ENCODE peak calls at places on chromosomes 11 and 22, in four cellular contexts. R is adipocyte, W is neuronal stem cell, O is hepatocyte. U is an unnamed sample.

GRCh38 chr22:42993651-42994275 is 21.2 kb downstream of the PACSIN2 start:
- DNase-seq in R (peak; percentile 83), W (no peak), O (no peak), U (no peak)

GRCh38 chr22:33057363-33057995 is 702 bp downstream of the SYN3 start:
- DNase-seq in R (no peak), W (no peak), O (no peak), U (no peak)

GRCh38 chr11:34427171-34427805 is 11.4 kb upstream of the CAT start:
- DNase-seq in R (peak; percentile 91), W (no peak), O (peak; percentile 63), U (no peak)

GRCh38 chr11:726278-726915 is 20.4 kb downstream of the EPS8L2 start:
- DNase-seq in R (peak; percentile 22), W (no peak), O (peak; percentile 82), U (peak; percentile 90)

GRCh38 chr11:8794677-8795103 is 112.1 kb downstream of the RPL27A start:
- DNase-seq in R (no peak), W (no peak), O (peak; percentile 75), U (no peak)

GRCh38 chr11:34564406-34564805 is 50.8 kb upstream of the ELF5 start:
- DNase-seq in R (peak; percentile 12), W (no peak), O (no peak), U (no peak)

GRCh38 chr11:73143126-73143838 is 1.2 kb upstream of the FCHSD2 start:
- DNase-seq in R (peak; percentile 45), W (no peak), O (peak; percentile 71), U (no peak)

GRCh38 chr11:64237484-64237951 is 3.1 kb downstream of the VEGFB start:
- DNase-seq in R (no peak), W (no peak), O (peak; percentile 74), U (no peak)

GRCh38 chr22:43723816-43724215 is 88.3 kb downstream of the EFCAB6 start:
- DNase-seq in R (peak; percentile 39), W (no peak), O (no peak), U (no peak)

GRCh38 chr11:65743928-65744698 is 23.5 kb upstream of the RNASEH2C start:
- DNase-seq in R (peak; percentile 25), W (no peak), O (peak; percentile 46), U (peak; percentile 79)

GRCh38 chr22:25437414-25438160 is 126.9 kb upstream of the GRK3 start:
- DNase-seq in R (no peak), W (no peak), O (no peak), U (peak; percentile 78)

GRCh38 chr11:13333456-13333957 is 55.9 kb downstream of the BMAL1 start:
- DNase-seq in R (no peak), W (no peak), O (peak; percentile 28), U (no peak)

GRCh38 chr22:28930357-28931007 is 47.1 kb downstream of the ZNRF3 start:
- DNase-seq in R (no peak), W (no peak), O (no peak), U (peak; percentile 39)

GRCh38 chr11:122180435-122180834 is 64.4 kb upstream of the BLID start:
- DNase-seq in R (peak; percentile 82), W (no peak), O (peak; percentile 18), U (no peak)

GRCh38 chr11:33742249-33742851 is 6.1 kb upstream of the CD59 start:
- DNase-seq in R (peak; percentile 61), W (no peak), O (no peak), U (no peak)

GRCh38 chr22:36368359-36368983 is 19.3 kb downstream of the MYH9 start:
- DNase-seq in R (peak; percentile 74), W (peak; percentile 83), O (peak; percentile 50), U (peak; percentile 86)

DNA sequence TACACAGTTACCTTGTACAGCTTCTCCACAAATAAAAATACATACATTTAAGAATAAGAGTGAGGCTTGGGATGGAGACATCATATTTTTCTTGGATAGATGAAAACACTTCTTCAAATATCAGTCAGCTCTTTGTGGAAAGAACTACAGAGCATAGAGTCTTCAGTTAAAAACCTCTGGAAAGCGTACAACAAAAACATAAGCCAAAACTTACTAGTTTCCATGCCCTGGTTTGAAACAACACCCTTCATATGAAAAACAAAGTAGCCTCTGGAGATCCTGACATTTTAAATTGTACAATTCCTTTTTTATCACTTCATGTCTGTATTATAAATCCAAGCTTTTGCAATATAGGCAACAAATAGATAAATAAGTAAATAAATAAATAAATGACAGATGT is 7.0 kb upstream of the CEP126 start:
- DNase-seq in R (no peak), W (no peak), O (no peak), U (no peak)
- H3K4me3 ChIP-seq in R (no peak overlapping the region), W (no peak overlapping the region), O (no peak overlapping the region), U (no peak overlapping the region)

GRCh38 chr11:44374001-44374400 is 64.1 kb upstream of the ALX4 start:
- DNase-seq in R (no peak), W (no peak), O (no peak), U (no peak)
- H3K36me3 ChIP-seq in R (no peaks in the 10 kb centered on the region), W (no peaks in the 10 kb centered on the region), O (no peaks in the 10 kb centered on the region), U (no peaks in the 10 kb centered on the region)

GRCh38 chr11:17734418-17734911 is at the start of gene KCNC1:
- DNase-seq in R (peak; percentile 64), W (peak; percentile 65), O (peak; percentile 78), U (peak; percentile 92)
- H3K27me3 ChIP-seq in R (peaks cover 64% of the 10 kb centered on the region), W (peaks cover 5% of the 10 kb centered on the region), O (peaks cover 64% of the 10 kb centered on the region), U (peaks cover 76% of the 10 kb centered on the region)

GRCh38 chr11:107272561-107272960 is 185.1 kb downstream of the CWF19L2 start:
- DNase-seq in R (no peak), W (no peak), O (no peak), U (no peak)
- H3K4me3 ChIP-seq in R (no peak overlapping the region), W (no peak overlapping the region), O (no peak overlapping the region), U (no peak overlapping the region)

GRCh38 chr11:117391181-117391580 is 63.5 kb downstream of the CEP164 start:
- DNase-seq in R (no peak), W (no peak), O (no peak), U (no peak)

GRCh38 chr11:117390743-117391142 is 63.1 kb downstream of the CEP164 start:
- DNase-seq in R (no peak), W (no peak), O (no peak), U (no peak)

GRCh38 chr11:117394221-117394925 is 66.7 kb downstream of the CEP164 start:
- DNase-seq in R (no peak), W (no peak), O (no peak), U (no peak)

GRCh38 chr11:117392001-117392690 is 64.5 kb downstream of the CEP164 start:
- DNase-seq in R (no peak), W (no peak), O (no peak), U (no peak)

DNA sequence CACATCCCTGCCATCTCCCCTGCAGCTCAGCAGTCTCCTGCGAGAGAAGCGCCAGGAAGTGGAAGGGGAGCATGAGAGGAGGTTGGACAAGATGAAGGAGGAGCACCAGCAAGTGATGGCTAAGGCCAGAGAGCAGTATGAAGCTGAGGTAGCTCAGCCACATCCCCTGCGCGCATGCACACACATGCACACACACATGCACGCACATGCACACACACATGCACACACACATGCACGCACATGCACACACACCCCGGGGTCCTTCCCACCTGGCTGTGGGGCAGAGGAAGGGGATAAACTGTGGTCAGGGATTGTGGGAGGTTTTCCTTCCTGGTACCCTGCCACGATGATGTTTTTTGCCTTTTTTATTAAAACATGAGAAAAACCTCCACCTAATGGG is 65.3 kb downstream of the CEP164 start:
- DNase-seq in R (no peak), W (no peak), O (no peak), U (no peak)
- H3K36me3 ChIP-seq in R (peaks cover 71% of the 10 kb centered on the region), W (peaks cover 40% of the 10 kb centered on the region), O (no peaks in the 10 kb centered on the region), U (peaks cover 17% of the 10 kb centered on the region)

DNA sequence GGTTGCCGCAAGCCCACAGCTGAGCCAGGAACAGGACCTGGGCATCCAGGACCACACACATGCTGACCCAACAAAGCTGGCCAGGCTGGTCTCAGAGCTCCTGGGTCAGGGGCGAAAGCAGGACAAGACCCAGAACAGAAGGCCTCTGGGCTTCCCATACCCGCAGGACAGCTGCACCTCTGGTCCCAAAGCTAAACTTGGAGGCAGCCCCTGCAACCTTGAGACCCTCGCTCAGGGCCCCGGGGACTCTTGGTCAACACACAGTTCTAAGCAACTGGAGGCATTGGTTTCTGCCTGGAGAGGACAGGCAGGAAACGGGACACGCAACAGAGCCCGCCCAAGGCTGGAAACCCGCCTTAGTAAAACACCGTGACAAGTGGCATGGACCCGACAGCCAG is 11.4 kb downstream of the WNT7B start:
- DNase-seq in R (no peak), W (no peak), O (no peak), U (peak; percentile 60)
- H3K27me3 ChIP-seq in R (peaks cover 74% of the 10 kb centered on the region), W (no peaks in the 10 kb centered on the region), O (peaks cover 13% of the 10 kb centered on the region), U (peaks cover 10% of the 10 kb centered on the region)

DNA sequence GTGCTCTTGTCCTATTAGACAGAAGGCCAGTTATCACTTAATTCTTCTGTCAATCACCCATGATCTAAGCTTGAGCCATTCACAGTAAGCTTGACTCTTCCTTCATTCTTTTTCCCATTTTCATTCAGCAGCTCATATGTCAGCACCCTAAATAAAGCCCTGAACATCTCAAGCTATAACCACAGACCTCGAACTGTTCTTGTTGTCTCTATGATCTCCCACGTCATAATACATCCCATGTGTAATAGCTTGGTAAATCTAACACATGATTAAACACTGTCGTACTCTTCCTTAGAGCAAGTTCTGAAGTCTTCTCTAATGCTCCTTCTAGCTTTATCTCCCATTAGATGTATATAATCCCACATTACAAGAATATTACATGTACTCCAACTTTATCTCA is 14.4 kb downstream of the MUC15 start:
- DNase-seq in R (no peak), W (no peak), O (no peak), U (no peak)
- H3K4me3 ChIP-seq in R (no peak overlapping the region), W (no peak overlapping the region), O (no peak overlapping the region), U (no peak overlapping the region)

GRCh38 chr11:128504489-128504888 is 82.9 kb downstream of the ETS1 start:
- DNase-seq in R (peak; percentile 34), W (no peak), O (no peak), U (no peak)
- H3K36me3 ChIP-seq in R (peaks cover 14% of the 10 kb centered on the region), W (no peaks in the 10 kb centered on the region), O (no peaks in the 10 kb centered on the region), U (peaks cover 2% of the 10 kb centered on the region)

GRCh38 chr22:41910050-41910598 is 4.8 kb downstream of the SHISA8 start:
- DNase-seq in R (peak; percentile 39), W (no peak), O (no peak), U (peak; percentile 98)

GRCh38 chr22:41912338-41913039 is 2.4 kb downstream of the SHISA8 start:
- DNase-seq in R (no peak), W (no peak), O (no peak), U (peak; percentile 63)

GRCh38 chr22:41910599-41911291 is 4.1 kb downstream of the SHISA8 start:
- DNase-seq in R (peak; percentile 66), W (no peak), O (peak; percentile 38), U (peak; percentile 85)

GRCh38 chr22:41909290-41910049 is 5.4 kb downstream of the SHISA8 start:
- DNase-seq in R (no peak), W (no peak), O (no peak), U (peak; percentile 88)

GRCh38 chr22:41911292-41911611 is 3.6 kb downstream of the SHISA8 start:
- DNase-seq in R (no peak), W (no peak), O (no peak), U (no peak)
- H3K27me3 ChIP-seq in R (peaks cover 36% of the 10 kb centered on the region), W (peaks cover 64% of the 10 kb centered on the region), O (peaks cover 61% of the 10 kb centered on the region), U (peaks cover 77% of the 10 kb centered on the region)

GRCh38 chr22:31627223-31627731 is 34.7 kb downstream of the PISD start:
- DNase-seq in R (no peak), W (no peak), O (no peak), U (no peak)

GRCh38 chr22:31626427-31627150 is 35.4 kb downstream of the PISD start:
- DNase-seq in R (peak; percentile 23), W (no peak), O (peak; percentile 69), U (no peak)

GRCh38 chr22:31623634-31624312 is 38.2 kb downstream of the PISD start:
- DNase-seq in R (no peak), W (no peak), O (no peak), U (peak; percentile 60)

GRCh38 chr22:31625257-31625640 is 36.8 kb downstream of the PISD start:
- DNase-seq in R (no peak), W (no peak), O (no peak), U (no peak)

GRCh38 chr22:31625661-31626426 is 36.2 kb downstream of the PISD start:
- DNase-seq in R (peak; percentile 40), W (peak; percentile 63), O (peak; percentile 55), U (peak; percentile 97)
- H3K4me3 ChIP-seq in R (peak overlapping the region; percentile 48), W (no peak overlapping the region), O (no peak overlapping the region), U (no peak overlapping the region)